ENCODE peak calls at places on chromosome 18, in four cellular contexts. One of them, this sample, is unnamed.

GRCh38 chr18:78640596-78640995 is 339.0 kb upstream of the SALL3 start:
- DNase-seq in ovary: no peak
- DNase-seq in astrocyte of the spinal cord: no peak
- DNase-seq in AG10803: no peak
- DNase-seq in this sample: no peak

GRCh38 chr18:25805323-25805722 is 285.1 kb downstream of the SS18 start:
- DNase-seq in ovary: peak
- DNase-seq in astrocyte of the spinal cord: peak
- DNase-seq in AG10803: peak
- DNase-seq in this sample: peak

GRCh38 chr18:35121038-35121437 is 79.8 kb downstream of the MAPRE2 start:
- DNase-seq in ovary: no peak
- DNase-seq in astrocyte of the spinal cord: no peak
- DNase-seq in AG10803: no peak
- DNase-seq in this sample: no peak

GRCh38 chr18:49890041-49890440 is 76.7 kb upstream of the ACAA2 start:
- DNase-seq in ovary: no peak
- DNase-seq in astrocyte of the spinal cord: no peak
- DNase-seq in AG10803: no peak
- DNase-seq in this sample: no peak

GRCh38 chr18:50578030-50578429 is 18.1 kb downstream of the MAPK4 start:
- DNase-seq in ovary: no peak
- DNase-seq in astrocyte of the spinal cord: no peak
- DNase-seq in AG10803: no peak
- DNase-seq in this sample: no peak

GRCh38 chr18:79523738-79524180 is 128.0 kb downstream of the NFATC1 start:
- DNase-seq in ovary: no peak
- DNase-seq in astrocyte of the spinal cord: no peak
- DNase-seq in AG10803: no peak
- DNase-seq in this sample: no peak

GRCh38 chr18:48023334-48024008 is 93.0 kb upstream of the SMAD2 start:
- DNase-seq in ovary: peak
- DNase-seq in astrocyte of the spinal cord: peak
- DNase-seq in AG10803: peak
- DNase-seq in this sample: peak

GRCh38 chr18:27715751-27716150 is 461.2 kb downstream of the CDH2 start:
- DNase-seq in ovary: no peak
- DNase-seq in astrocyte of the spinal cord: no peak
- DNase-seq in AG10803: no peak
- DNase-seq in this sample: peak

GRCh38 chr18:79744625-79745024 is 53.1 kb upstream of the KCNG2 start:
- DNase-seq in ovary: no peak
- DNase-seq in astrocyte of the spinal cord: no peak
- DNase-seq in AG10803: no peak
- DNase-seq in this sample: no peak

GRCh38 chr18:42401131-42401673 is 446.2 kb downstream of the PIK3C3 start:
- DNase-seq in ovary: no peak
- DNase-seq in astrocyte of the spinal cord: no peak
- DNase-seq in AG10803: no peak
- DNase-seq in this sample: no peak

GRCh38 chr18:73614812-73615211 is 532.8 kb downstream of the FBXO15 start:
- DNase-seq in ovary: no peak
- DNase-seq in astrocyte of the spinal cord: peak
- DNase-seq in AG10803: peak
- DNase-seq in this sample: peak

GRCh38 chr18:61681065-61681464 is 211.7 kb downstream of the RNF152 start:
- DNase-seq in ovary: no peak
- DNase-seq in astrocyte of the spinal cord: no peak
- DNase-seq in AG10803: no peak
- DNase-seq in this sample: no peak

GRCh38 chr18:477565-477964 is 22.9 kb downstream of the COLEC12 start:
- DNase-seq in ovary: no peak
- DNase-seq in astrocyte of the spinal cord: no peak
- DNase-seq in AG10803: no peak
- DNase-seq in this sample: no peak

DNA sequence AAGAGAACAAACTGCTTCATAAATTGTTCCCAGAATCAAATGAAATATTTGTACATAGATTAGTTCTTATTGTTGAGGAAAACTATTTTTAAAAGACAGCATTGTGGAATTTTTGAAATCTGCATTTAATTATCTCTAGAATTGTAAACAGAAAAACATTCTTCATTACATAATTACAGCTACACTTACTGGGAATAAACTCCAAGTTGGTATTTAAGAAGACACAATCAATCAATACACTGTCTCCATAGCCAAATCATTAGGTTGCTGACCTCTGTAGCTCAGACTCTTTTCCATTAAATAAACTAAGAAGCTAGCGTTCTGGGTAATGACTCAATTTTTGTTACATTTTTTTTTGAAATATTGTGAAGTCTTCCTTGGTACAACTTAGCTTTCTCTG is 70.2 kb upstream of the PIEZO2 start:
- DNase-seq in ovary: no peak
- DNase-seq in astrocyte of the spinal cord: no peak
- DNase-seq in AG10803: peak
- DNase-seq in this sample: no peak
- H3K4me3 ChIP-seq in ovary: no peak
- H3K4me3 ChIP-seq in astrocyte of the spinal cord: no peak
- H3K4me3 ChIP-seq in AG10803: no peak
- H3K4me3 ChIP-seq in this sample: no peak

DNA sequence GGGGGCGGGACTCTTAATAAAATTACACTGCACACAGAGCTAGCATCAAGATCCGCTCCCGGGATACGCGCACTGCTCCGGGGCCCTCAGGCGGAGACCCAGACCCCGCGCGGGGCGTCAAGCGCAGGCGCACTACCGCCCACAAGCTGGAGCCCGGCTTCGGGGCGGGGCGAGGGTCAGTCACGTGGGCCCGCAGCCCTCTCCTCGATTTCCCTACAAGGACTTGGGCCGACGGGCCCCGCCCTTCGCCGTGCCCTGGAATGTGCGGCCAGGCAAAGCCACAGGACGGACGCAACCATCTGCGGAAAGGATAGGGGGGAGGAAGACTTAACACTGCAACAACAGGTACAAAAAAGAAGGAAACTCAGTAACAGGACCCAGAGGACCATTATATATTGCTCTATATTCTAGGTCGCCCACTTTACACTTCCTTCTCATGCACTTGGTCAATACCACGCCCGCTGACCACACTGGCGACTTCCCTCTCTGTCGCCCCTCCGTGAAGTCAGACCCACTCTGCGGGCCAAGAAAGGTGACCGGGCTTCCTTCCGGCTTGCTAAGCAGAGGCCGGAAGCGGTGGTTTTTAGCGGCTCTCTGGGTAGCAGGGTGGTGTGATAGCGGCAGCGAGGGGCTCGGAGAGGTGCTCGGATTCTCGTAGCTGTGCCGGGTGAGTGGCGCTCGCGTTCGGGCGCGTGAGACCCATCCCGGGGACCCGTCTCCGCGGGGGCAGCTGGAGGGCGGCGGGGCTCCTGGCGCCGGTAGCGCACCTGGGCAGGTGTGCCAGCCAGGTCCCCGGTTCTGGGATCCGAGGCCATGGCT is at the start of gene MYL12A:
- DNase-seq in ovary: peak
- DNase-seq in astrocyte of the spinal cord: peak
- DNase-seq in AG10803: peak
- DNase-seq in this sample: peak
- TF ChIP-seq CTCF in ovary: no peak
- TF ChIP-seq CTCF in astrocyte of the spinal cord: no peak
- TF ChIP-seq CTCF in AG10803: no peak
- TF ChIP-seq CTCF in this sample: no peak

GRCh38 chr18:23826850-23827620 is 137.8 kb downstream of the LAMA3 start:
- DNase-seq in ovary: no peak
- DNase-seq in astrocyte of the spinal cord: no peak
- DNase-seq in AG10803: peak
- DNase-seq in this sample: no peak
- H3K4me3 ChIP-seq in ovary: no peak
- H3K4me3 ChIP-seq in astrocyte of the spinal cord: no peak
- H3K4me3 ChIP-seq in AG10803: no peak
- H3K4me3 ChIP-seq in this sample: no peak

GRCh38 chr18:1708006-1708405 is 803.3 kb downstream of the ADCYAP1 start:
- DNase-seq in ovary: no peak
- DNase-seq in astrocyte of the spinal cord: peak
- DNase-seq in AG10803: no peak
- DNase-seq in this sample: no peak

DNA sequence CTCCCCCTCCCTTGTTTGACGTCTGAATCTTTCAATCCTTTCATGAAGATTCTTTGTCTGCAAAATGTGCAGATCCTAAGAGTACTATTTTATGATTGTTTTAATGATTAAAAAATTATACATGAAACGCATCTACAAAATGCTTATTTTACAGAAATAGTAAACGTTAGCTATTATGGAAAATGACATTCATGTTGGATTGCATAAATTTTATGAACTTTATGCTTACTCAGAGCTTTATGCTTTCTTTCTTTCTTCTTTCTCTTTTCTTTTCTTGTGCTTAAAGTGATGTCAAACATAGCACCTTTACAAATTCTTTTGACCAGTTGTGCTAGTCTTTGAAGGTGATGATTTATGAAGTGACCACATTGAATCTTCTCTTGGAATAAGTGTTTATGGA is 805.4 kb downstream of the ADCYAP1 start:
- DNase-seq in ovary: no peak
- DNase-seq in astrocyte of the spinal cord: no peak
- DNase-seq in AG10803: no peak
- DNase-seq in this sample: no peak
- TF ChIP-seq CTCF in ovary: no peak
- TF ChIP-seq CTCF in astrocyte of the spinal cord: no peak
- TF ChIP-seq CTCF in AG10803: no peak
- TF ChIP-seq CTCF in this sample: no peak

DNA sequence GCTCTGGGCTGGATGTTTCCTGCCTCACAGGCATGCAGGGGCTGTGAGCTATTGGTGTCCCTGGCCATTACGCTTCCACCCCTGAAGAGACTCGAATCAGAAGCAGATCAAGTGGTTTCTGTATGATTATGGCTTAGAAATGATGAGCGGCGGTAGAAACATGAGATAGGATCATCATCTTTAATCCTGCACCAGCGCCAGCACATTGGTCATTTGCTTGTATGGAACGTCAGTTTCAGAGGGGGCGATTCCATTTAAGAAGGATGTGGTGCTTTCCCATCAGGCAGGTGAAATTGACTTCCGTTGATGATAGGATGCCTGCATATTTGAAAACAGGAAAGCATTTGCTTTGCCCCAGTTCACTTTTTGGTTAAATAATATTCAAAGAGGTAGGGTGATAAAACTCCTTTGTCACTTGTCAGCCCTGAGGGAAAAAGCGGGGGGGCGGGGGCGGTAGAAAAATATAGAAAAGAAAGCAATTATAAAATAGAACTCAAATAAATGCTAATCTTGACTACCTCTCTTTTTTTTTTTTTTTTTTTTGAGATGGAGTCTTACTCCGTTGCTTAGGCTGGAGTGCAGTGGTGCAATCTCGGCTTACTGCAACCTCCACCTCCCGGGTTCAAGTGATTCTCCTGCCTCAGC is 152.6 kb downstream of the LRRC30 start:
- DNase-seq in ovary: no peak
- DNase-seq in astrocyte of the spinal cord: no peak
- DNase-seq in AG10803: no peak
- DNase-seq in this sample: no peak
- H3K4me3 ChIP-seq in ovary: no peak
- H3K4me3 ChIP-seq in astrocyte of the spinal cord: no peak
- H3K4me3 ChIP-seq in AG10803: no peak
- H3K4me3 ChIP-seq in this sample: no peak

DNA sequence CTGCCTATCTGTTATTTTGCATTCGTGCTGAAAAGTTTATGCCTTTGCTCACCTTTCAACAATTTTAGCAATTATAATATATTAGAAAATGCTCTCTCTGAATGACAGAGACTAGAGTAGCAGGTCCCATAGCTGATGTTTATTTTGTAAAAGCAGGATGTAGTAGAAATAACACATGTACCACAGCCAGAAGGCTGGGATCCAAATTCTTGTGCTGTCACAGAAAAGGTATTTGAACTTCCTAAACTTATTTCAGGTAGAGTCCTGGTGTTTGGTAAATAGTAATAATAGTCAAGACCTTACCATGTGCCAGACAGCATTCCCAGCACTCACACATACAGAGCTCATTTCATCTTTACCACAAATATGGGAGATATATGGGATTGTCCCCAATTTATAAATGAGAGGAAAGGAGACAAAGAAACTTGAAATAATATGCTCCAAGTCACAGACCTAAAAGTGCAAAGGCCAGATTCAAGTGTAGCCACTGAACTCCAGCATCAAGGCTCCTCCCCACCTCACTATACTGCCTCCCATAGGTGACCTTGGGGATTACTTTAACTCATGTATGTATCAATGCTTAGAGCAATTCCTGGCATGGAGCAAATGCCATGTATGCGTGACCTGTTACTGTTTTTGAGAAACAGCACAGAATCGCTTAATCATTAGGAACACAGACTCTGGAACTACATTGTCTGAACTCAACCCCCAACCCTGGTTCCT is 284.7 kb upstream of the RAB12 start:
- DNase-seq in ovary: no peak
- DNase-seq in astrocyte of the spinal cord: no peak
- DNase-seq in AG10803: no peak
- DNase-seq in this sample: no peak
- TF ChIP-seq CTCF in ovary: no peak
- TF ChIP-seq CTCF in astrocyte of the spinal cord: peak
- TF ChIP-seq CTCF in AG10803: no peak
- TF ChIP-seq CTCF in this sample: peak